ENCODE peak calls at places on chromosome 11, in five cellular contexts. One of them, this sample, is unnamed.

GRCh38 chr11:17585911-17586695 is 39.0 kb downstream of the OTOG start:
- DNase-seq in kidney: peak
- DNase-seq in brain microvascular endothelial cell: no peak
- DNase-seq in naive thymus-derived CD4-positive, alpha-beta T cell: no peak
- DNase-seq in left ventricle myocardium inferior: no peak
- DNase-seq in this sample: no peak

GRCh38 chr11:72395993-72396392 is 38.3 kb downstream of the CLPB start:
- DNase-seq in kidney: no peak
- DNase-seq in brain microvascular endothelial cell: no peak
- DNase-seq in naive thymus-derived CD4-positive, alpha-beta T cell: no peak
- DNase-seq in left ventricle myocardium inferior: no peak
- DNase-seq in this sample: no peak

GRCh38 chr11:132674161-132674560 is 858.1 kb downstream of the OPCML start:
- DNase-seq in kidney: no peak
- DNase-seq in brain microvascular endothelial cell: no peak
- DNase-seq in naive thymus-derived CD4-positive, alpha-beta T cell: no peak
- DNase-seq in left ventricle myocardium inferior: no peak
- DNase-seq in this sample: no peak

GRCh38 chr11:85721191-85721590 is 35.2 kb upstream of the CCDC89 start:
- DNase-seq in kidney: no peak
- DNase-seq in brain microvascular endothelial cell: no peak
- DNase-seq in naive thymus-derived CD4-positive, alpha-beta T cell: no peak
- DNase-seq in left ventricle myocardium inferior: no peak
- DNase-seq in this sample: no peak

GRCh38 chr11:36051235-36052072 is 107.6 kb downstream of the LDLRAD3 start:
- DNase-seq in kidney: no peak
- DNase-seq in brain microvascular endothelial cell: no peak
- DNase-seq in naive thymus-derived CD4-positive, alpha-beta T cell: no peak
- DNase-seq in left ventricle myocardium inferior: no peak
- DNase-seq in this sample: no peak

GRCh38 chr11:112113539-112114457 is 27.1 kb downstream of the SDHD start:
- DNase-seq in kidney: no peak
- DNase-seq in brain microvascular endothelial cell: peak
- DNase-seq in naive thymus-derived CD4-positive, alpha-beta T cell: peak
- DNase-seq in left ventricle myocardium inferior: no peak
- DNase-seq in this sample: no peak

GRCh38 chr11:64842366-64842759 is 2.1 kb downstream of the CDC42BPG start:
- DNase-seq in kidney: no peak
- DNase-seq in brain microvascular endothelial cell: no peak
- DNase-seq in naive thymus-derived CD4-positive, alpha-beta T cell: no peak
- DNase-seq in left ventricle myocardium inferior: no peak
- DNase-seq in this sample: no peak

GRCh38 chr11:2549080-2549479 is 104.3 kb downstream of the KCNQ1 start:
- DNase-seq in kidney: peak
- DNase-seq in brain microvascular endothelial cell: no peak
- DNase-seq in naive thymus-derived CD4-positive, alpha-beta T cell: no peak
- DNase-seq in left ventricle myocardium inferior: no peak
- DNase-seq in this sample: peak

GRCh38 chr11:130144129-130144528 is 15.5 kb upstream of the ST14 start:
- DNase-seq in kidney: no peak
- DNase-seq in brain microvascular endothelial cell: no peak
- DNase-seq in naive thymus-derived CD4-positive, alpha-beta T cell: no peak
- DNase-seq in left ventricle myocardium inferior: no peak
- DNase-seq in this sample: no peak

GRCh38 chr11:5522308-5522707 is 5.8 kb upstream of the UBQLNL start:
- DNase-seq in kidney: no peak
- DNase-seq in brain microvascular endothelial cell: no peak
- DNase-seq in naive thymus-derived CD4-positive, alpha-beta T cell: no peak
- DNase-seq in left ventricle myocardium inferior: no peak
- DNase-seq in this sample: no peak

GRCh38 chr11:5528495-5528894 is 12.0 kb upstream of the UBQLNL start:
- DNase-seq in kidney: no peak
- DNase-seq in brain microvascular endothelial cell: no peak
- DNase-seq in naive thymus-derived CD4-positive, alpha-beta T cell: no peak
- DNase-seq in left ventricle myocardium inferior: no peak
- DNase-seq in this sample: no peak

GRCh38 chr11:5521540-5521939 is 5.0 kb upstream of the UBQLNL start:
- DNase-seq in kidney: no peak
- DNase-seq in brain microvascular endothelial cell: no peak
- DNase-seq in naive thymus-derived CD4-positive, alpha-beta T cell: no peak
- DNase-seq in left ventricle myocardium inferior: no peak
- DNase-seq in this sample: no peak

DNA sequence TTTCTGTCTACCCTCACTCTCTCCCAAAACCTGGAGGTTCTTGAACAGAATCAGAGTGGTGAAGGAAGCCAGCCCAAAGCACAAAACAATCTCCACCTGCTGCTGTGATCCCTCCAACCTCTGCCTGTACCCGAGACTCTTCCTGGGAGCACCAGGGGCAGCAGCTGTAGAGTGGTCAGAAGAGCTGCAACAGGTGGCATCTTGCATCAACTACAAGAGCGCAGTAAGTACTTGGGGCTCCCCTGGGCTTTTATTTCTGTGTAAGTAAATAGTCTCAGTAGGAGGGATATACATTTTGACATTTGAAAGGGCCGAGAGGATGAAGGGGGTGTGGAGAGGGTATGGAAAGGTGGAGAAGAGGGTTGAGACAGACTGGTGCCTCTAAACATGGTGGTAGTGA is 8.3 kb upstream of the UBQLNL start:
- DNase-seq in kidney: no peak
- DNase-seq in brain microvascular endothelial cell: no peak
- DNase-seq in naive thymus-derived CD4-positive, alpha-beta T cell: no peak
- DNase-seq in left ventricle myocardium inferior: no peak
- DNase-seq in this sample: no peak
- H3K27ac ChIP-seq in kidney: no peak
- H3K27ac ChIP-seq in brain microvascular endothelial cell: no peak
- H3K27ac ChIP-seq in naive thymus-derived CD4-positive, alpha-beta T cell: no peak
- H3K27ac ChIP-seq in left ventricle myocardium inferior: no peak
- H3K27ac ChIP-seq in this sample: no peak

GRCh38 chr11:14308114-14308896 is 50.7 kb downstream of the RRAS2 start:
- DNase-seq in kidney: no peak
- DNase-seq in brain microvascular endothelial cell: peak
- DNase-seq in naive thymus-derived CD4-positive, alpha-beta T cell: peak
- DNase-seq in left ventricle myocardium inferior: no peak
- DNase-seq in this sample: no peak

GRCh38 chr11:14306481-14306880 is 52.5 kb downstream of the RRAS2 start:
- DNase-seq in kidney: no peak
- DNase-seq in brain microvascular endothelial cell: no peak
- DNase-seq in naive thymus-derived CD4-positive, alpha-beta T cell: no peak
- DNase-seq in left ventricle myocardium inferior: no peak
- DNase-seq in this sample: no peak

GRCh38 chr11:14310696-14311095 is 48.3 kb downstream of the RRAS2 start:
- DNase-seq in kidney: no peak
- DNase-seq in brain microvascular endothelial cell: no peak
- DNase-seq in naive thymus-derived CD4-positive, alpha-beta T cell: no peak
- DNase-seq in left ventricle myocardium inferior: no peak
- DNase-seq in this sample: no peak

GRCh38 chr11:14309425-14310192 is 49.4 kb downstream of the RRAS2 start:
- DNase-seq in kidney: no peak
- DNase-seq in brain microvascular endothelial cell: no peak
- DNase-seq in naive thymus-derived CD4-positive, alpha-beta T cell: no peak
- DNase-seq in left ventricle myocardium inferior: no peak
- DNase-seq in this sample: no peak

GRCh38 chr11:14308897-14309387 is 50.0 kb downstream of the RRAS2 start:
- DNase-seq in kidney: no peak
- DNase-seq in brain microvascular endothelial cell: no peak
- DNase-seq in naive thymus-derived CD4-positive, alpha-beta T cell: no peak
- DNase-seq in left ventricle myocardium inferior: no peak
- DNase-seq in this sample: no peak
- H3K27ac ChIP-seq in kidney: no peak
- H3K27ac ChIP-seq in brain microvascular endothelial cell: no peak
- H3K27ac ChIP-seq in naive thymus-derived CD4-positive, alpha-beta T cell: no peak
- H3K27ac ChIP-seq in left ventricle myocardium inferior: no peak
- H3K27ac ChIP-seq in this sample: no peak

GRCh38 chr11:125401235-125401634 is 94.8 kb downstream of the FEZ1 start:
- DNase-seq in kidney: peak
- DNase-seq in brain microvascular endothelial cell: no peak
- DNase-seq in naive thymus-derived CD4-positive, alpha-beta T cell: no peak
- DNase-seq in left ventricle myocardium inferior: no peak
- DNase-seq in this sample: no peak

GRCh38 chr11:125398994-125399638 is 96.9 kb downstream of the FEZ1 start:
- DNase-seq in kidney: no peak
- DNase-seq in brain microvascular endothelial cell: no peak
- DNase-seq in naive thymus-derived CD4-positive, alpha-beta T cell: no peak
- DNase-seq in left ventricle myocardium inferior: no peak
- DNase-seq in this sample: no peak

GRCh38 chr11:125402436-125402835 is 93.6 kb downstream of the FEZ1 start:
- DNase-seq in kidney: peak
- DNase-seq in brain microvascular endothelial cell: peak
- DNase-seq in naive thymus-derived CD4-positive, alpha-beta T cell: no peak
- DNase-seq in left ventricle myocardium inferior: no peak
- DNase-seq in this sample: no peak

GRCh38 chr11:125404136-125404810 is 91.8 kb downstream of the FEZ1 start:
- DNase-seq in kidney: peak
- DNase-seq in brain microvascular endothelial cell: no peak
- DNase-seq in naive thymus-derived CD4-positive, alpha-beta T cell: no peak
- DNase-seq in left ventricle myocardium inferior: no peak
- DNase-seq in this sample: no peak

DNA sequence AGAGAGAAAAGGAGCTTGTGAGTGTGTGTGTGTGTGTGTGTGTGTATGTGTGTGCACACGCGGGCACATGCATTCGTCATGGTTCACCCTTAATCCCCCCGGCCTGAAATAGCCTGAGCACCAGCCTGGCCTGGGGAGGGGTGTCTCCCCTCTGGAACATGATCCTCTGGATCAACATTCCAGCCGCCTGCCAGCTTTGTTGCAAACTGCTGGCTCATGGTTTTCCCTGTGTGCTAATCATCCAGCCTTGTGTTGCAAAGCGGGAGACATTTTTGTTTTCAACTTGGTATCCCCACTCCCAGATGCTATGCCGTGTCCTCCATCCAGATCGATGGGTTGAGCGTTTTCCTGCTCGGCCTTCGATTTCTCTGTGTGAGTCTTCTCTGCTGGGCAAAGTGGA is 94.3 kb downstream of the FEZ1 start:
- DNase-seq in kidney: peak
- DNase-seq in brain microvascular endothelial cell: no peak
- DNase-seq in naive thymus-derived CD4-positive, alpha-beta T cell: no peak
- DNase-seq in left ventricle myocardium inferior: no peak
- DNase-seq in this sample: no peak
- H3K27ac ChIP-seq in kidney: no peak
- H3K27ac ChIP-seq in brain microvascular endothelial cell: no peak
- H3K27ac ChIP-seq in naive thymus-derived CD4-positive, alpha-beta T cell: no peak
- H3K27ac ChIP-seq in left ventricle myocardium inferior: no peak
- H3K27ac ChIP-seq in this sample: no peak

GRCh38 chr11:74672332-74672955 is 58.8 kb downstream of the CHRDL2 start:
- DNase-seq in kidney: no peak
- DNase-seq in brain microvascular endothelial cell: no peak
- DNase-seq in naive thymus-derived CD4-positive, alpha-beta T cell: no peak
- DNase-seq in left ventricle myocardium inferior: no peak
- DNase-seq in this sample: no peak
- H3K27ac ChIP-seq in kidney: no peak
- H3K27ac ChIP-seq in brain microvascular endothelial cell: peak
- H3K27ac ChIP-seq in naive thymus-derived CD4-positive, alpha-beta T cell: no peak
- H3K27ac ChIP-seq in left ventricle myocardium inferior: peak
- H3K27ac ChIP-seq in this sample: peak

GRCh38 chr11:1503708-1504104 is 17.1 kb upstream of the MOB2 start:
- DNase-seq in kidney: peak
- DNase-seq in brain microvascular endothelial cell: no peak
- DNase-seq in naive thymus-derived CD4-positive, alpha-beta T cell: no peak
- DNase-seq in left ventricle myocardium inferior: peak
- DNase-seq in this sample: peak
- H3K27ac ChIP-seq in kidney: no peak
- H3K27ac ChIP-seq in brain microvascular endothelial cell: no peak
- H3K27ac ChIP-seq in naive thymus-derived CD4-positive, alpha-beta T cell: no peak
- H3K27ac ChIP-seq in left ventricle myocardium inferior: peak
- H3K27ac ChIP-seq in this sample: no peak

GRCh38 chr11:126319374-126319740 is 15.5 kb downstream of the DCPS start:
- DNase-seq in kidney: no peak
- DNase-seq in brain microvascular endothelial cell: no peak
- DNase-seq in naive thymus-derived CD4-positive, alpha-beta T cell: no peak
- DNase-seq in left ventricle myocardium inferior: no peak
- DNase-seq in this sample: no peak
- H3K27ac ChIP-seq in kidney: no peak
- H3K27ac ChIP-seq in brain microvascular endothelial cell: peak
- H3K27ac ChIP-seq in naive thymus-derived CD4-positive, alpha-beta T cell: no peak
- H3K27ac ChIP-seq in left ventricle myocardium inferior: peak
- H3K27ac ChIP-seq in this sample: peak

GRCh38 chr11:61959678-61960077 is 7.8 kb downstream of the FTH1 start:
- DNase-seq in kidney: peak
- DNase-seq in brain microvascular endothelial cell: no peak
- DNase-seq in naive thymus-derived CD4-positive, alpha-beta T cell: no peak
- DNase-seq in left ventricle myocardium inferior: no peak
- DNase-seq in this sample: no peak
- H3K27ac ChIP-seq in kidney: no peak
- H3K27ac ChIP-seq in brain microvascular endothelial cell: no peak
- H3K27ac ChIP-seq in naive thymus-derived CD4-positive, alpha-beta T cell: no peak
- H3K27ac ChIP-seq in left ventricle myocardium inferior: peak
- H3K27ac ChIP-seq in this sample: no peak

GRCh38 chr11:94803491-94803890 is 35.3 kb downstream of the AMOTL1 start:
- DNase-seq in kidney: no peak
- DNase-seq in brain microvascular endothelial cell: no peak
- DNase-seq in naive thymus-derived CD4-positive, alpha-beta T cell: no peak
- DNase-seq in left ventricle myocardium inferior: no peak
- DNase-seq in this sample: no peak

GRCh38 chr11:94801866-94802460 is 33.8 kb downstream of the AMOTL1 start:
- DNase-seq in kidney: no peak
- DNase-seq in brain microvascular endothelial cell: no peak
- DNase-seq in naive thymus-derived CD4-positive, alpha-beta T cell: no peak
- DNase-seq in left ventricle myocardium inferior: no peak
- DNase-seq in this sample: no peak

GRCh38 chr11:94802501-94802900 is 34.3 kb downstream of the AMOTL1 start:
- DNase-seq in kidney: no peak
- DNase-seq in brain microvascular endothelial cell: no peak
- DNase-seq in naive thymus-derived CD4-positive, alpha-beta T cell: no peak
- DNase-seq in left ventricle myocardium inferior: no peak
- DNase-seq in this sample: no peak

GRCh38 chr11:94799726-94800125 is 31.6 kb downstream of the AMOTL1 start:
- DNase-seq in kidney: no peak
- DNase-seq in brain microvascular endothelial cell: no peak
- DNase-seq in naive thymus-derived CD4-positive, alpha-beta T cell: no peak
- DNase-seq in left ventricle myocardium inferior: no peak
- DNase-seq in this sample: no peak

GRCh38 chr11:94800394-94800793 is 32.2 kb downstream of the AMOTL1 start:
- DNase-seq in kidney: no peak
- DNase-seq in brain microvascular endothelial cell: no peak
- DNase-seq in naive thymus-derived CD4-positive, alpha-beta T cell: no peak
- DNase-seq in left ventricle myocardium inferior: no peak
- DNase-seq in this sample: no peak
- H3K27ac ChIP-seq in kidney: no peak
- H3K27ac ChIP-seq in brain microvascular endothelial cell: no peak
- H3K27ac ChIP-seq in naive thymus-derived CD4-positive, alpha-beta T cell: no peak
- H3K27ac ChIP-seq in left ventricle myocardium inferior: peak
- H3K27ac ChIP-seq in this sample: no peak